ENCODE peak calls at places on chromosomes 13 and 19, in six cellular contexts. I is upper lobe of left lung, U is A549, H is GM12878, F is HepG2, K is K562. B is an unnamed sample.
A peak's percentile ranks its signal among the peaks of the same experiment; 100 is the strongest.

GRCh38 chr13:35255241-35255640 is 221.2 kb downstream of the MAB21L1 start:
- ATAC-seq in I (no peak), F (no peak), H (no peak), U (no peak), K (no peak), B (no peak)

GRCh38 chr13:35475131-35475959 is 1.1 kb downstream of the MAB21L1 start:
- ATAC-seq in F (peak; percentile 68), U (no peak), I (peak; percentile 35), H (no peak), K (no peak), B (no peak)

GRCh38 chr13:24921881-24922280 is 157.9 kb downstream of the RNF17 start:
- ATAC-seq in H (no peak), I (no peak), U (no peak), F (no peak), K (no peak), B (no peak)

GRCh38 chr19:31694761-31695160 is 345.5 kb upstream of the TSHZ3 start:
- ATAC-seq in H (no peak), F (no peak), I (no peak), U (no peak), K (no peak), B (no peak)

GRCh38 chr19:33403221-33403972 is 29.9 kb downstream of the CEBPG start:
- ATAC-seq in K (no peak), F (peak; percentile 74), H (no peak), U (no peak), I (no peak), B (no peak)

GRCh38 chr13:75440100-75440499 is 41.9 kb downstream of the TBC1D4 start:
- ATAC-seq in H (no peak), F (peak; percentile 73), I (no peak), K (peak; percentile 53), U (no peak), B (no peak)

GRCh38 chr13:65836066-65836465 is 1394.1 kb downstream of the PCDH9 start:
- ATAC-seq in F (no peak), U (no peak), K (no peak), I (no peak), H (no peak), B (no peak)

GRCh38 chr19:1169921-1170885 is 3.9 kb downstream of the SBNO2 start:
- ATAC-seq in H (no peak), F (no peak), I (peak; percentile 61), K (peak; percentile 58), U (no peak), B (peak; percentile 27)

GRCh38 chr13:45529758-45530157 is 65.0 kb downstream of the COG3 start:
- ATAC-seq in H (no peak), F (no peak), I (no peak), K (no peak), U (no peak), B (no peak)

GRCh38 chr13:48142437-48142836 is 47.5 kb upstream of the MED4 start:
- ATAC-seq in U (no peak), H (peak; percentile 87), F (no peak), K (no peak), I (peak; percentile 27), B (no peak)

GRCh38 chr13:106468207-106468606 is 67.3 kb downstream of the EFNB2 start:
- ATAC-seq in K (no peak), H (no peak), F (no peak), U (no peak), I (no peak), B (no peak)

GRCh38 chr13:110826861-110827672 is 87.8 kb downstream of the ANKRD10 start:
- ATAC-seq in K (no peak), H (no peak), I (no peak), U (no peak), F (no peak), B (no peak)

GRCh38 chr13:34040863-34041262 is 222.9 kb downstream of the RFC3 start:
- ATAC-seq in F (no peak), H (peak; percentile 31), U (no peak), K (no peak), I (no peak), B (no peak)

GRCh38 chr19:6744381-6745288 is 5.2 kb downstream of the TRIP10 start:
- ATAC-seq in I (peak; percentile 82), F (peak; percentile 14), U (peak; percentile 79), H (no peak), K (no peak), B (peak; percentile 86)

GRCh38 chr19:16626796-16627193 is 1.2 kb downstream of the MED26 start:
- ATAC-seq in F (no peak), U (no peak), H (no peak), I (no peak), K (no peak), B (no peak)

GRCh38 chr13:112579310-112579843 is 8.6 kb downstream of the TUBGCP3 start:
- ATAC-seq in H (no peak), K (no peak), U (no peak), F (no peak), I (no peak), B (no peak)

GRCh38 chr19:44757057-44757734 is 8.7 kb downstream of the BCL3 start:
- ATAC-seq in K (no peak), F (no peak), I (peak; percentile 46), U (peak; percentile 1), H (no peak), B (peak; percentile 60)

GRCh38 chr13:70087247-70087646 is 20.4 kb upstream of the ATXN8OS start:
- ATAC-seq in F (no peak), K (no peak), U (no peak), H (no peak), I (no peak), B (no peak)

GRCh38 chr13:70088926-70089325 is 18.7 kb upstream of the ATXN8OS start:
- ATAC-seq in F (no peak), U (no peak), K (no peak), H (no peak), I (no peak), B (no peak)

GRCh38 chr13:70090036-70090723 is 17.4 kb upstream of the ATXN8OS start:
- ATAC-seq in I (no peak), K (no peak), U (no peak), H (peak; percentile 61), F (no peak), B (no peak)
- TF ChIP-seq EP300 in I (no peak), K (no peak), U (no peak), H (no peak), F (no peak), B (no peak)

GRCh38 chr19:4376245-4376990 is 23.9 kb downstream of the SH3GL1 start:
- ATAC-seq in F (no peak), U (no peak), K (peak; percentile 3), I (no peak), H (peak; percentile 5), B (no peak)

GRCh38 chr19:4378886-4379285 is 21.5 kb downstream of the SH3GL1 start:
- ATAC-seq in K (no peak), I (no peak), U (no peak), H (no peak), F (no peak), B (no peak)

GRCh38 chr19:4376991-4377781 is 23.2 kb downstream of the SH3GL1 start:
- ATAC-seq in I (no peak), K (no peak), F (no peak), H (no peak), U (no peak), B (no peak)

GRCh38 chr19:4380254-4380727 is 20.1 kb downstream of the SH3GL1 start:
- ATAC-seq in I (no peak), F (no peak), H (peak; percentile 46), U (no peak), K (no peak), B (peak; percentile 32)

DNA sequence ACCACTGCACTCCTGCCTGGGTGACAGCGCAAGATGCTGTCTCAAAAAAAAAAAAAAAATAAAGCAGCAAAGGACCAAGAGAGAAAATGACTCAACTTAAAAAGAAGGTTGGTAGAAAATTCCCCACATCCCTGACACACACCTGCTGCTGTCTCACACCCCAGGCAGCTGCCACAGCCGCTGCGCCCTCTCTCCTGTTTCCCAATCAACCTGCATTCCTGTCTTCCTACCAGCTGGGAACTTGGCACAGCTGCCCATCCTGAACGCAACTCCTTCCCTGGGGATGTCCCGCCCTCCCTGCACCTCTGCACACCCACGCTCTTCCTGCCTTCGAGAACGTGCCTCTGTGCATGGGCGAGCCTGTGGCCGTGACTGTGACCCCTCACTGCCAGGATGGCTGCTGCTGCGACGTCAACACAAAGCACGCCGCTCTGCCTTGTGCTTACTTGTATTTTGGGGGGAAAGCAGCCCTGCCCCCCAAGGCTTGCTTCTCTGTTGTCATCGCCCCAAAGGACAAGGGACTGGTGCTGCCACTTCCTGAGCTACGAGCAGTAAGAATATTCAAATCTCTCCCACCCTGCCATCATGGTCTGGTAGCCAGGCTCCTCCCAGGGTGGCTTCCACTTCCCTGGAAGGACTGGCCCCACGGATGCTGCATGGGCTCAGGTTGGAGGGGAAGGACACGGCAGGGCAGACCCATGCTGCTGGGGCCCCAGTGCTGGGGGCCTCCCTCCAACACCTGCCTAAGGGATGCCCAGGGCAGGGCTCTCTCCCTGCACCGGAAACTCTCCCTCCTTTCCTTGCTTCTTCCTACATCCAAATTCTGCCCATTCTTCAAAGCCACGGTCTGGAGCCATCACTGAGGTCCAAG is 20.7 kb downstream of the SH3GL1 start:
- ATAC-seq in K (no peak), H (peak; percentile 52), U (no peak), F (no peak), I (no peak), B (peak; percentile 17)
- TF ChIP-seq EP300 in K (no peak), H (peak; percentile 26), U (no peak), F (no peak), I (no peak), B (no peak)

GRCh38 chr13:82341116-82341515 is 1541.2 kb downstream of the SLITRK1 start:
- ATAC-seq in F (no peak), K (no peak), I (no peak), H (no peak), U (no peak), B (no peak)
- TF ChIP-seq EP300 in F (no peak), K (no peak), I (no peak), H (no peak), U (no peak), B (no peak)

GRCh38 chr13:46621133-46621532 is 68.2 kb downstream of the LRCH1 start:
- ATAC-seq in K (no peak), U (no peak), F (no peak), I (no peak), H (no peak), B (no peak)
- TF ChIP-seq EP300 in K (no peak), U (no peak), F (no peak), I (no peak), H (no peak), B (no peak)

DNA sequence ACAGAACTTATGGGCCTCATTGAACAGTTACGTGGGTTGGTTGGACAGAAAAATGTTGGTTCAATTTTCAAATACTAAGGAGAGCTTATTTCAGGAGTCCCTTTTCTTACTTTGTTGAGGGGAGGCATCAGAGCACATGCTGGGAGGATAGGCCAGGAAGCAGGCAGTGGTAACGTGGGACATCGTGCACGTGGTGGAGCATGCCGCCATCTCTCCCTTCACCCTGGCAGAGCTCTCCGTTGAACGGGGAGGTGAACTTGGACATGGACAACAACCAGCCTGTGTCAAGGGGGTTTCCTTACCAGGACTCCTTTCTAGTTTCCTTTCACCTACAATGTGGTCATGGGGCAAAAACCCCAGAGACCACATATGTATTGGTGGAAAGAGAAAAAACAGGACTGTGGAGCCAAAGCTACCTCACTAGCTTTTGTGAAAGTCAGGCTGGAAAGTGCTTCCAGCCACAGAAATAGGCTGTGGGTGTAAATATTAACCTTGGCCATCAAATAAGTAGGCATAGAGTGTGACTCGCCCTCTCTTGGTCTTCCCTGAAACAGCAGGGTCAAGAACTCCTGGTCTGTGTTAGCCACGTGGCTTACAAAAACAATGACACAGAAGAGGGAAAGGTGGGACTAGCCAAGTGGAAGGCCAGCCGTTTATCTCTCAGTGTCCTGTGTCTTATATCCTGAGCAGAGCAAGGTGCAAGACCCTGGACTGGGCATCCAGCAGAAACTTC is 14.4 kb downstream of the MICOS13 start:
- ATAC-seq in U (peak; percentile 86), F (peak; percentile 82), H (peak; percentile 82), I (no peak), K (peak; percentile 52), B (no peak)
- TF ChIP-seq EP300 in U (no peak), F (no peak), H (no peak), I (no peak), K (no peak), B (no peak)

GRCh38 chr13:30504081-30504480 is 38.3 kb upstream of the HMGB1 start:
- ATAC-seq in F (no peak), H (peak; percentile 91), U (no peak), K (peak; percentile 85), I (peak; percentile 57), B (no peak)
- TF ChIP-seq EP300 in F (no peak), H (no peak), U (no peak), K (peak; percentile 16), I (no peak), B (no peak)

B was measured in gastroesophageal sphincter.